ENCODE peak calls at places on chromosomes 13 and 19, in ten cellular contexts. H is Calu3; P is AG20443; V is CD4-positive, CD25-positive, alpha-beta regulatory T cell; K is stimulated activated CD4-positive, alpha-beta T cell treated with anti-CD3 and anti-CD28 coated beads, Interleukin-4, amount 100 ng/mL, for 24 hours; S is dorsolateral prefrontal cortex; X is activated naive CD4-positive, alpha-beta T cell; G is iris pigment epithelial cell; C is naive thymus-derived CD8-positive, alpha-beta T cell; M is spleen. A is an unnamed sample.

GRCh38 chr13:43273362-43273761 is 250.0 kb downstream of the DNAJC15 start:
- DNase-seq in H (no peak), P (no peak), V (no peak), K (no peak), S (no peak), X (no peak), G (peak; percentile 57), C (no peak), M (no peak), A (no peak)

GRCh38 chr19:51093510-51094345 is 11.0 kb upstream of the KLK14 start:
- DNase-seq in H (peak; percentile 26), P (no peak), V (no peak), K (no peak), S (no peak), X (no peak), G (no peak), C (no peak), M (no peak), A (no peak)

GRCh38 chr13:32098275-32098674 is 66.7 kb downstream of the FRY start:
- DNase-seq in H (no peak), P (no peak), V (no peak), K (no peak), S (no peak), X (no peak), G (peak; percentile 16), C (no peak), M (no peak), A (no peak)

GRCh38 chr19:16888629-16889371 is at the start of gene F2RL3:
- DNase-seq in H (no peak), P (peak; percentile 56), V (peak; percentile 38), K (no peak), S (no peak), X (no peak), G (no peak), C (no peak), M (peak; percentile 86), A (peak; percentile 72)

GRCh38 chr19:45972081-45972943 is 1.4 kb downstream of the NOVA2 start:
- DNase-seq in H (no peak), P (no peak), V (peak; percentile 64), K (peak; percentile 38), S (no peak), X (no peak), G (no peak), C (peak; percentile 53), M (no peak), A (no peak)

GRCh38 chr13:88908896-88909535 is 1237.8 kb downstream of the SLITRK5 start:
- DNase-seq in H (no peak), P (no peak), V (no peak), K (no peak), S (no peak), X (no peak), G (no peak), C (no peak), M (no peak), A (no peak)

GRCh38 chr19:42352216-42352892 is 26.9 kb downstream of the MEGF8 start:
- DNase-seq in H (no peak), P (no peak), V (no peak), K (no peak), S (peak; percentile 59), X (no peak), G (no peak), C (no peak), M (no peak), A (no peak)

GRCh38 chr19:38682872-38683392 is 35.5 kb downstream of the ACTN4 start:
- DNase-seq in H (no peak), P (no peak), V (no peak), K (no peak), S (no peak), X (no peak), G (no peak), C (no peak), M (no peak), A (no peak)

GRCh38 chr19:3708207-3708931 is at the start of gene TJP3:
- DNase-seq in H (peak; percentile 81), P (peak; percentile 42), V (no peak), K (no peak), S (no peak), X (no peak), G (peak; percentile 48), C (no peak), M (no peak), A (peak; percentile 87)

GRCh38 chr19:3984584-3984907 is 717 bp downstream of the EEF2 start:
- DNase-seq in H (no peak), P (peak; percentile 3), V (no peak), K (no peak), S (no peak), X (no peak), G (no peak), C (no peak), M (no peak), A (no peak)